ENCODE peak calls at places on chromosome 18, in eight cellular contexts. T is SK-N-SH, N is K562, Z is sigmoid colon, L is stomach, V is suprapubic skin, S is ovary, O is A549. R is an unnamed sample. For H3K4me1, the result is how much of the 10 kb centered on the place peaks cover.

GRCh38 chr18:28065031-28065792 is 111.7 kb downstream of the CDH2 start:
- DNase-seq in N (no peak), O (peak), Z (no peak), L (no peak), T (no peak), V (no peak), S (no peak), R (no peak)

GRCh38 chr18:51211552-51211951 is 14.1 kb upstream of the MEX3C start:
- DNase-seq in N (peak), V (no peak), T (no peak), S (no peak), L (no peak), Z (no peak), O (no peak), R (no peak)

GRCh38 chr18:13381907-13382682 is 163.5 kb downstream of the LDLRAD4 start:
- DNase-seq in S (peak), T (peak), Z (peak), V (peak), N (no peak), O (no peak), L (peak), R (no peak)

GRCh38 chr18:27605107-27605834 is 420.2 kb upstream of the CHST9 start:
- DNase-seq in N (peak), V (no peak), L (peak), O (peak), Z (no peak), S (peak), T (peak), R (no peak)

GRCh38 chr18:24488824-24489493 is 28.5 kb downstream of the HRH4 start:
- DNase-seq in Z (no peak), L (no peak), S (no peak), N (peak), V (no peak), O (peak), T (peak), R (no peak)

GRCh38 chr18:54958711-54959625 is at the start of gene CCDC68:
- DNase-seq in V (no peak), L (peak), T (no peak), S (peak), N (peak), O (peak), Z (no peak), R (peak)

GRCh38 chr18:9058426-9058825 is 44.1 kb upstream of the NDUFV2 start:
- DNase-seq in O (no peak), L (no peak), S (no peak), V (no peak), T (peak), Z (no peak), N (no peak), R (no peak)

GRCh38 chr18:46320928-46321855 is 217.0 kb downstream of the HAUS1 start:
- DNase-seq in L (no peak), O (no peak), S (no peak), Z (no peak), T (no peak), N (no peak), V (no peak), R (no peak)

GRCh38 chr18:58682429-58683069 is 11.3 kb downstream of the MALT1 start:
- DNase-seq in Z (no peak), O (no peak), S (peak), V (no peak), T (no peak), L (peak), N (no peak), R (peak)

GRCh38 chr18:44678725-44679055 is 2.0 kb upstream of the SETBP1 start:
- DNase-seq in N (no peak), T (no peak), Z (no peak), V (no peak), O (no peak), L (no peak), S (no peak), R (no peak)

GRCh38 chr18:30328839-30329238 is 713.7 kb downstream of the DSC3 start:
- DNase-seq in L (no peak), S (no peak), T (no peak), V (no peak), O (no peak), N (no peak), Z (no peak), R (no peak)

GRCh38 chr18:59419386-59419785 is 60.3 kb upstream of the LMAN1 start:
- DNase-seq in S (no peak), L (no peak), Z (no peak), V (no peak), N (no peak), T (no peak), O (no peak), R (no peak)

GRCh38 chr18:67517224-67517765 is 775 bp upstream of the DSEL start:
- DNase-seq in T (no peak), V (peak), N (no peak), L (no peak), S (peak), Z (peak), O (no peak), R (no peak)

GRCh38 chr18:13560306-13560705 is 166.1 kb downstream of the FAM210A start:
- DNase-seq in N (no peak), O (no peak), S (no peak), T (no peak), L (no peak), Z (no peak), V (no peak), R (no peak)

GRCh38 chr18:52387246-52387645 is 47.2 kb downstream of the DCC start:
- DNase-seq in N (no peak), Z (no peak), S (no peak), T (no peak), O (no peak), L (no peak), V (no peak), R (no peak)

GRCh38 chr18:80241919-80242777 is 5.2 kb downstream of the PARD6G start:
- DNase-seq in Z (no peak), N (no peak), L (no peak), V (no peak), S (no peak), T (no peak), O (no peak), R (no peak)

GRCh38 chr18:21996261-21996892 is 173.0 kb upstream of the GATA6 start:
- DNase-seq in V (no peak), N (no peak), Z (peak), O (no peak), T (no peak), L (peak), S (peak), R (no peak)

GRCh38 chr18:9742588-9743131 is 34.6 kb downstream of the RAB31 start:
- DNase-seq in N (peak), O (no peak), T (no peak), Z (no peak), V (peak), L (no peak), S (peak), R (peak)

GRCh38 chr18:51196811-51197660 is 445 bp downstream of the MEX3C start:
- DNase-seq in N (peak), L (peak), S (peak), Z (peak), O (no peak), V (peak), T (peak), R (no peak)

GRCh38 chr18:46706968-46707367 is 49.9 kb downstream of the ST8SIA5 start:
- DNase-seq in O (no peak), L (no peak), Z (no peak), V (no peak), N (no peak), T (no peak), S (no peak), R (no peak)

GRCh38 chr18:44904768-44905167 is 224.1 kb downstream of the SETBP1 start:
- DNase-seq in S (no peak), V (no peak), T (no peak), O (no peak), N (no peak), L (no peak), Z (no peak), R (no peak)

GRCh38 chr18:24885266-24885665 is 424.8 kb downstream of the HRH4 start:
- DNase-seq in O (no peak), S (no peak), V (no peak), T (no peak), L (no peak), Z (no peak), N (no peak), R (no peak)

GRCh38 chr18:7438631-7439030 is 128.5 kb upstream of the PTPRM start:
- DNase-seq in Z (no peak), V (no peak), N (no peak), S (no peak), L (no peak), T (no peak), O (no peak), R (no peak)
- TF ChIP-seq EP300 in Z (no peak), V (no peak), N (no peak), S (no peak), L (no peak), T (no peak), O (no peak), R (no peak)

GRCh38 chr18:62312851-62313250 is 12.3 kb upstream of the TNFRSF11A start:
- DNase-seq in L (no peak), V (no peak), O (no peak), S (no peak), T (no peak), Z (no peak), N (no peak), R (no peak)
- H3K4me1 ChIP-seq in L (under half), V (under half), O (under half), S (under half), T (under half), Z (under half), N (under half), R (under half)

GRCh38 chr18:74489631-74490030 is 6.5 kb upstream of the CNDP2 start:
- DNase-seq in Z (no peak), T (no peak), V (no peak), N (no peak), O (no peak), L (no peak), S (no peak), R (no peak)
- H3K4me3 ChIP-seq in Z (no peak), T (no peak), V (no peak), N (no peak), O (no peak), L (no peak), S (no peak), R (no peak)

GRCh38 chr18:76999077-76999476 is 133.5 kb downstream of the MBP start:
- DNase-seq in O (no peak), L (no peak), N (no peak), T (no peak), S (no peak), V (no peak), Z (no peak), R (no peak)
- TF ChIP-seq EP300 in O (no peak), L (no peak), N (no peak), T (no peak), S (no peak), V (no peak), Z (no peak), R (no peak)

R was measured in esophagus muscularis mucosa.